ENCODE peak calls at places on chromosomes 6 and 20, in eight cellular contexts. One of them, this sample, is unnamed.

GRCh38 chr6:34324738-34325444 is 67.6 kb downstream of the NUDT3 start:
- DNase-seq in amygdala: no peak
- DNase-seq in ELR: no peak
- DNase-seq in left cardiac atrium: peak
- DNase-seq in left colon: no peak
- DNase-seq in endothelial cell: no peak
- DNase-seq in upper lobe of right lung: no peak
- DNase-seq in coronary artery: no peak
- DNase-seq in this sample: peak

GRCh38 chr20:62069741-62070216 is 4.1 kb upstream of the TAF4 start:
- DNase-seq in left colon: peak
- DNase-seq in ELR: peak
- DNase-seq in upper lobe of right lung: no peak
- DNase-seq in amygdala: no peak
- DNase-seq in coronary artery: no peak
- DNase-seq in left cardiac atrium: no peak
- DNase-seq in endothelial cell: no peak
- DNase-seq in this sample: no peak

GRCh38 chr20:51800769-51801219 is 1.5 kb downstream of the SALL4 start:
- DNase-seq in coronary artery: no peak
- DNase-seq in left colon: peak
- DNase-seq in ELR: peak
- DNase-seq in amygdala: no peak
- DNase-seq in endothelial cell: no peak
- DNase-seq in left cardiac atrium: no peak
- DNase-seq in upper lobe of right lung: no peak
- DNase-seq in this sample: no peak

GRCh38 chr20:41158082-41158625 is 20.8 kb downstream of the PLCG1 start:
- DNase-seq in left colon: no peak
- DNase-seq in ELR: no peak
- DNase-seq in coronary artery: no peak
- DNase-seq in upper lobe of right lung: no peak
- DNase-seq in endothelial cell: no peak
- DNase-seq in amygdala: no peak
- DNase-seq in left cardiac atrium: no peak
- DNase-seq in this sample: no peak

GRCh38 chr20:44066645-44067606 is 120.1 kb downstream of the JPH2 start:
- DNase-seq in left cardiac atrium: no peak
- DNase-seq in endothelial cell: no peak
- DNase-seq in amygdala: no peak
- DNase-seq in left colon: no peak
- DNase-seq in ELR: no peak
- DNase-seq in upper lobe of right lung: peak
- DNase-seq in coronary artery: no peak
- DNase-seq in this sample: peak

GRCh38 chr6:156869986-156870398 is 92.8 kb downstream of the ARID1B start:
- DNase-seq in endothelial cell: no peak
- DNase-seq in upper lobe of right lung: no peak
- DNase-seq in coronary artery: no peak
- DNase-seq in left cardiac atrium: no peak
- DNase-seq in left colon: no peak
- DNase-seq in amygdala: no peak
- DNase-seq in ELR: no peak
- DNase-seq in this sample: no peak

GRCh38 chr6:152151930-152152329 is 344.4 kb downstream of the ESR1 start:
- DNase-seq in upper lobe of right lung: no peak
- DNase-seq in ELR: no peak
- DNase-seq in left colon: no peak
- DNase-seq in coronary artery: no peak
- DNase-seq in left cardiac atrium: no peak
- DNase-seq in amygdala: no peak
- DNase-seq in endothelial cell: no peak
- DNase-seq in this sample: no peak

GRCh38 chr6:14118091-14118439 is 493 bp downstream of the CD83 start:
- DNase-seq in coronary artery: no peak
- DNase-seq in endothelial cell: no peak
- DNase-seq in amygdala: no peak
- DNase-seq in upper lobe of right lung: no peak
- DNase-seq in left cardiac atrium: no peak
- DNase-seq in left colon: no peak
- DNase-seq in ELR: no peak
- DNase-seq in this sample: no peak

GRCh38 chr6:158376650-158377081 is 64.4 kb downstream of the TULP4 start:
- DNase-seq in left cardiac atrium: no peak
- DNase-seq in endothelial cell: no peak
- DNase-seq in upper lobe of right lung: no peak
- DNase-seq in ELR: no peak
- DNase-seq in coronary artery: no peak
- DNase-seq in amygdala: no peak
- DNase-seq in left colon: no peak
- DNase-seq in this sample: no peak

GRCh38 chr20:48771542-48771941 is 56.3 kb downstream of the PREX1 start:
- DNase-seq in upper lobe of right lung: no peak
- DNase-seq in left colon: no peak
- DNase-seq in endothelial cell: no peak
- DNase-seq in amygdala: no peak
- DNase-seq in ELR: no peak
- DNase-seq in coronary artery: no peak
- DNase-seq in left cardiac atrium: no peak
- DNase-seq in this sample: no peak

GRCh38 chr6:115545410-115545986 is 515.2 kb downstream of the FRK start:
- DNase-seq in upper lobe of right lung: no peak
- DNase-seq in amygdala: no peak
- DNase-seq in endothelial cell: peak
- DNase-seq in ELR: no peak
- DNase-seq in coronary artery: no peak
- DNase-seq in left colon: no peak
- DNase-seq in left cardiac atrium: peak
- DNase-seq in this sample: no peak

GRCh38 chr20:31693987-31694661 is 28.5 kb downstream of the BCL2L1 start:
- DNase-seq in coronary artery: no peak
- DNase-seq in endothelial cell: no peak
- DNase-seq in ELR: no peak
- DNase-seq in left cardiac atrium: no peak
- DNase-seq in upper lobe of right lung: no peak
- DNase-seq in left colon: peak
- DNase-seq in amygdala: no peak
- DNase-seq in this sample: no peak

GRCh38 chr6:17305219-17306001 is 24.2 kb downstream of the RBM24 start:
- DNase-seq in amygdala: no peak
- DNase-seq in upper lobe of right lung: no peak
- DNase-seq in endothelial cell: no peak
- DNase-seq in left colon: no peak
- DNase-seq in left cardiac atrium: no peak
- DNase-seq in ELR: peak
- DNase-seq in coronary artery: no peak
- DNase-seq in this sample: no peak